ENCODE peak calls at places on chromosome 5, in ten cellular contexts. V, X, P, E, A, Q, J, C, U and F are unnamed samples. For H3K4me1, the result is how much of the 10 kb centered on the place peaks cover.

GRCh38 chr5:143251175-143251574 is 152.3 kb downstream of the NR3C1 start:
- DNase-seq in V (no peak), X (no peak), P (no peak), E (no peak), A (no peak), Q (no peak), J (no peak), C (no peak), U (no peak), F (no peak)

GRCh38 chr5:29005386-29005785 is 1967.0 kb upstream of the CDH9 start:
- DNase-seq in V (no peak), X (no peak), P (no peak), E (peak), A (no peak), Q (no peak), J (no peak), C (no peak), U (no peak), F (no peak)

GRCh38 chr5:93590511-93590910 is 7.5 kb downstream of the NR2F1 start:
- DNase-seq in V (no peak), X (no peak), P (no peak), E (no peak), A (no peak), Q (no peak), J (no peak), C (no peak), U (no peak), F (no peak)

GRCh38 chr5:156460496-156460895 is 133.5 kb downstream of the SGCD start:
- DNase-seq in V (no peak), X (no peak), P (no peak), E (no peak), A (no peak), Q (no peak), J (no peak), C (no peak), U (no peak), F (no peak)

GRCh38 chr5:72096602-72097205 is 10.6 kb upstream of the MAP1B start:
- DNase-seq in V (no peak), X (no peak), P (no peak), E (no peak), A (no peak), Q (no peak), J (no peak), C (no peak), U (no peak), F (no peak)

GRCh38 chr5:156326718-156327259 is at the start of gene SGCD:
- DNase-seq in V (no peak), X (peak), P (no peak), E (peak), A (peak), Q (peak), J (peak), C (no peak), U (peak), F (peak)

GRCh38 chr5:32505718-32506117 is 61.2 kb upstream of the ZFR start:
- DNase-seq in V (no peak), X (no peak), P (no peak), E (no peak), A (no peak), Q (no peak), J (no peak), C (no peak), U (no peak), F (peak)

GRCh38 chr5:14399054-14399657 is 182.4 kb upstream of the OTULINL start:
- DNase-seq in V (no peak), X (no peak), P (peak), E (peak), A (no peak), Q (no peak), J (no peak), C (no peak), U (no peak), F (peak)

GRCh38 chr5:113161806-113162205 is 185.2 kb downstream of the DCP2 start:
- DNase-seq in V (no peak), X (peak), P (no peak), E (no peak), A (no peak), Q (peak), J (no peak), C (no peak), U (no peak), F (peak)

GRCh38 chr5:1793301-1793740 is 6.3 kb downstream of the MRPL36 start:
- DNase-seq in V (peak), X (no peak), P (no peak), E (no peak), A (peak), Q (no peak), J (peak), C (no peak), U (peak), F (peak)

GRCh38 chr5:35794688-35795375 is 61.9 kb upstream of the IL7R start:
- DNase-seq in V (no peak), X (no peak), P (no peak), E (no peak), A (peak), Q (no peak), J (no peak), C (no peak), U (no peak), F (no peak)

GRCh38 chr5:73115399-73116051 is 4.8 kb upstream of the TMEM171 start:
- DNase-seq in V (no peak), X (no peak), P (no peak), E (no peak), A (peak), Q (no peak), J (no peak), C (no peak), U (no peak), F (peak)

GRCh38 chr5:128674837-128675446 is 136.9 kb upstream of the FBN2 start:
- DNase-seq in V (no peak), X (peak), P (peak), E (peak), A (peak), Q (no peak), J (no peak), C (no peak), U (no peak), F (peak)

GRCh38 chr5:171365351-171365750 is 22.3 kb upstream of the NPM1 start:
- DNase-seq in V (no peak), X (no peak), P (no peak), E (peak), A (peak), Q (no peak), J (no peak), C (no peak), U (no peak), F (peak)

GRCh38 chr5:76735762-76736545 is 20.0 kb downstream of the F2R start:
- DNase-seq in V (no peak), X (no peak), P (no peak), E (no peak), A (no peak), Q (no peak), J (no peak), C (no peak), U (no peak), F (no peak)

GRCh38 chr5:134139891-134140469 is 25.5 kb downstream of the TCF7 start:
- DNase-seq in V (peak), X (no peak), P (no peak), E (no peak), A (peak), Q (peak), J (peak), C (no peak), U (no peak), F (no peak)

GRCh38 chr5:159581502-159582249 is 251.4 kb upstream of the IL12B start:
- DNase-seq in V (no peak), X (no peak), P (peak), E (no peak), A (peak), Q (no peak), J (peak), C (no peak), U (peak), F (peak)

GRCh38 chr5:66561366-66561990 is 34.7 kb upstream of the MAST4 start:
- DNase-seq in V (no peak), X (no peak), P (no peak), E (no peak), A (no peak), Q (no peak), J (no peak), C (no peak), U (no peak), F (peak)
- H3K4me1 ChIP-seq in V (under half), X (under half), P (under half), E (under half), A (under half), Q (under half), J (under half), C (under half), U (under half), F (under half)

GRCh38 chr5:115580941-115581340 is 21.3 kb downstream of the TICAM2 start:
- DNase-seq in V (no peak), X (no peak), P (no peak), E (no peak), A (no peak), Q (no peak), J (no peak), C (no peak), U (no peak), F (no peak)
- H3K4me1 ChIP-seq in V (under half), X (under half), P (under half), E (under half), A (under half), Q (under half), J (under half), C (under half), U (under half), F (under half)

GRCh38 chr5:157529002-157529401 is 46.6 kb downstream of the ADAM19 start:
- DNase-seq in V (no peak), X (no peak), P (no peak), E (no peak), A (no peak), Q (no peak), J (no peak), C (no peak), U (no peak), F (no peak)

GRCh38 chr5:157532022-157532421 is 43.6 kb downstream of the ADAM19 start:
- DNase-seq in V (no peak), X (no peak), P (no peak), E (no peak), A (no peak), Q (no peak), J (no peak), C (no peak), U (no peak), F (no peak)

GRCh38 chr5:157535042-157535865 is 40.3 kb downstream of the ADAM19 start:
- DNase-seq in V (no peak), X (peak), P (no peak), E (no peak), A (no peak), Q (peak), J (peak), C (peak), U (peak), F (no peak)

GRCh38 chr5:157530226-157530972 is 45.2 kb downstream of the ADAM19 start:
- DNase-seq in V (no peak), X (no peak), P (no peak), E (no peak), A (no peak), Q (no peak), J (no peak), C (no peak), U (no peak), F (no peak)

GRCh38 chr5:157533011-157533481 is 42.5 kb downstream of the ADAM19 start:
- DNase-seq in V (no peak), X (no peak), P (no peak), E (no peak), A (no peak), Q (no peak), J (no peak), C (no peak), U (no peak), F (no peak)
- H3K4me1 ChIP-seq in V (under half), X (half or more), P (under half), E (under half), A (under half), Q (half or more), J (under half), C (under half), U (under half), F (under half)

GRCh38 chr5:150587830-150588494 is 52.5 kb upstream of the SYNPO start:
- DNase-seq in V (no peak), X (no peak), P (no peak), E (no peak), A (no peak), Q (no peak), J (peak), C (no peak), U (peak), F (no peak)

GRCh38 chr5:150584561-150585335 is 55.7 kb upstream of the SYNPO start:
- DNase-seq in V (no peak), X (no peak), P (no peak), E (no peak), A (no peak), Q (no peak), J (peak), C (no peak), U (peak), F (no peak)

GRCh38 chr5:150583541-150584225 is 56.8 kb upstream of the SYNPO start:
- DNase-seq in V (no peak), X (no peak), P (no peak), E (no peak), A (peak), Q (no peak), J (peak), C (no peak), U (peak), F (no peak)

GRCh38 chr5:150587016-150587415 is 53.4 kb upstream of the SYNPO start:
- DNase-seq in V (no peak), X (no peak), P (no peak), E (no peak), A (no peak), Q (no peak), J (no peak), C (no peak), U (no peak), F (no peak)

DNA sequence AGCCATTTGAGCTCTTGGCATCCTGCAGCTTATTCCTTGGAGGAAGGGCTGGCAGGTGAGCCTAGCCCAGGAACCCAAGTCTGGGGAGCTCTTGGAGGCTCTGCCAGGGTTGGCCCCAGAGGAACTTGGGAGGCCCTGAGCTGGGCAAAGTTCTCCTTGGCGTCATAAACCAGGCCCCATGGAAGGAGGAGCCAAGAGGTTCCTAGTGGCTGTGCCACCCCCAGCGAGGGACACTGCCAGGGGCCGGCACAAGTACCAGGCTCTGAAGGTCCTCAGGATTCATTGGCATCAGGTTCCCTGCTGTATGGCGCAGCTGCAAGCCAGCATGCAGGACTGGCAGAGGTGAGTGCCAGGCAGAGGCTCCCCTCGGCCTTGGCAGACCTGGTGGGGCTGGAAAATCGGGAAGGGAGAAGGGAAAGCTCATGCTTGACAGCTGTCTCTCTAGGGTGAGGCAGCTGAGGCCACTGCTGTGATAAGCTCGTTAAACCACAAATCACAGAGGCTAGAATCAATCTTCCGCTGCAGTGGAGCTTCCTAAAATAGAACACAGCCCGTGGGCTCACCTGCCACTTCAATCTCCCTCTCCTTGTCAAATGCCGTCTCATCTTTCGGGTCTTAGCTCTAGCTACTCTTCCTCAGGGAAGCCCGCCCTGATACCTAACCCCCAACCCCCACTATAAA is 54.5 kb upstream of the SYNPO start:
- DNase-seq in V (no peak), X (no peak), P (no peak), E (no peak), A (no peak), Q (no peak), J (peak), C (no peak), U (peak), F (no peak)
- H3K4me1 ChIP-seq in V (under half), X (under half), P (under half), E (under half), A (under half), Q (under half), J (under half), C (under half), U (under half), F (under half)